ENCODE peak calls at places on chromosomes 12 and 14, in ten cellular contexts. One of them, this sample, is unnamed.

GRCh38 chr14:51460051-51460450 is 191.7 kb upstream of the FRMD6 start:
- DNase-seq in neural progenitor cell: no peak
- DNase-seq in mesenchymal stem cell: no peak
- DNase-seq in dorsolateral prefrontal cortex: no peak
- DNase-seq in psoas muscle: no peak
- DNase-seq in CD4-positive, alpha-beta T cell: no peak
- DNase-seq in A549: no peak
- DNase-seq in substantia nigra: no peak
- DNase-seq in left ventricle myocardium inferior: no peak
- DNase-seq in GM23248: no peak
- DNase-seq in this sample: no peak

GRCh38 chr14:70803321-70804110 is 5.8 kb downstream of the MAP3K9 start:
- DNase-seq in neural progenitor cell: no peak
- DNase-seq in mesenchymal stem cell: no peak
- DNase-seq in dorsolateral prefrontal cortex: no peak
- DNase-seq in psoas muscle: no peak
- DNase-seq in CD4-positive, alpha-beta T cell: no peak
- DNase-seq in A549: no peak
- DNase-seq in substantia nigra: no peak
- DNase-seq in left ventricle myocardium inferior: no peak
- DNase-seq in GM23248: no peak
- DNase-seq in this sample: no peak

GRCh38 chr14:61019537-61019936 is 38.5 kb downstream of the SLC38A6 start:
- DNase-seq in neural progenitor cell: no peak
- DNase-seq in mesenchymal stem cell: no peak
- DNase-seq in dorsolateral prefrontal cortex: no peak
- DNase-seq in psoas muscle: no peak
- DNase-seq in CD4-positive, alpha-beta T cell: no peak
- DNase-seq in A549: no peak
- DNase-seq in substantia nigra: no peak
- DNase-seq in left ventricle myocardium inferior: no peak
- DNase-seq in GM23248: no peak
- DNase-seq in this sample: no peak

GRCh38 chr12:86601550-86602308 is 345.5 kb upstream of the MGAT4C start:
- DNase-seq in neural progenitor cell: no peak
- DNase-seq in mesenchymal stem cell: no peak
- DNase-seq in dorsolateral prefrontal cortex: no peak
- DNase-seq in psoas muscle: peak; percentile 34
- DNase-seq in CD4-positive, alpha-beta T cell: no peak
- DNase-seq in A549: no peak
- DNase-seq in substantia nigra: no peak
- DNase-seq in left ventricle myocardium inferior: no peak
- DNase-seq in GM23248: no peak
- DNase-seq in this sample: no peak

GRCh38 chr12:88624911-88625310 is 44.6 kb upstream of the KITLG start:
- DNase-seq in neural progenitor cell: no peak
- DNase-seq in mesenchymal stem cell: peak; percentile 22
- DNase-seq in dorsolateral prefrontal cortex: no peak
- DNase-seq in psoas muscle: no peak
- DNase-seq in CD4-positive, alpha-beta T cell: no peak
- DNase-seq in A549: no peak
- DNase-seq in substantia nigra: no peak
- DNase-seq in left ventricle myocardium inferior: no peak
- DNase-seq in GM23248: peak; percentile 80
- DNase-seq in this sample: no peak

GRCh38 chr14:100030441-100031153 is 34.6 kb upstream of the EVL start:
- DNase-seq in neural progenitor cell: no peak
- DNase-seq in mesenchymal stem cell: peak; percentile 97
- DNase-seq in dorsolateral prefrontal cortex: no peak
- DNase-seq in psoas muscle: no peak
- DNase-seq in CD4-positive, alpha-beta T cell: no peak
- DNase-seq in A549: peak; percentile 37
- DNase-seq in substantia nigra: no peak
- DNase-seq in left ventricle myocardium inferior: no peak
- DNase-seq in GM23248: peak; percentile 95
- DNase-seq in this sample: peak; percentile 25

GRCh38 chr12:113474635-113475436 is 3.2 kb upstream of the LHX5 start:
- DNase-seq in neural progenitor cell: peak; percentile 50
- DNase-seq in mesenchymal stem cell: no peak
- DNase-seq in dorsolateral prefrontal cortex: no peak
- DNase-seq in psoas muscle: no peak
- DNase-seq in CD4-positive, alpha-beta T cell: no peak
- DNase-seq in A549: no peak
- DNase-seq in substantia nigra: no peak
- DNase-seq in left ventricle myocardium inferior: no peak
- DNase-seq in GM23248: no peak
- DNase-seq in this sample: no peak

GRCh38 chr12:92886131-92886530 is 43.0 kb downstream of the EEA1 start:
- DNase-seq in neural progenitor cell: no peak
- DNase-seq in mesenchymal stem cell: peak; percentile 28
- DNase-seq in dorsolateral prefrontal cortex: no peak
- DNase-seq in psoas muscle: no peak
- DNase-seq in CD4-positive, alpha-beta T cell: no peak
- DNase-seq in A549: no peak
- DNase-seq in substantia nigra: no peak
- DNase-seq in left ventricle myocardium inferior: no peak
- DNase-seq in GM23248: no peak
- DNase-seq in this sample: no peak

GRCh38 chr12:20097561-20097960 is 270.8 kb upstream of the PDE3A start:
- DNase-seq in neural progenitor cell: no peak
- DNase-seq in mesenchymal stem cell: peak; percentile 69
- DNase-seq in dorsolateral prefrontal cortex: no peak
- DNase-seq in psoas muscle: no peak
- DNase-seq in CD4-positive, alpha-beta T cell: no peak
- DNase-seq in A549: no peak
- DNase-seq in substantia nigra: no peak
- DNase-seq in left ventricle myocardium inferior: no peak
- DNase-seq in GM23248: peak; percentile 52
- DNase-seq in this sample: no peak

GRCh38 chr14:69002069-69002468 is 23.0 kb upstream of the ACTN1 start:
- DNase-seq in neural progenitor cell: peak; percentile 40
- DNase-seq in mesenchymal stem cell: peak; percentile 61
- DNase-seq in dorsolateral prefrontal cortex: no peak
- DNase-seq in psoas muscle: no peak
- DNase-seq in CD4-positive, alpha-beta T cell: no peak
- DNase-seq in A549: peak; percentile 75
- DNase-seq in substantia nigra: no peak
- DNase-seq in left ventricle myocardium inferior: no peak
- DNase-seq in GM23248: peak; percentile 29
- DNase-seq in this sample: no peak

GRCh38 chr12:47303207-47303606 is 223.4 kb upstream of the AMIGO2 start:
- DNase-seq in neural progenitor cell: no peak
- DNase-seq in mesenchymal stem cell: no peak
- DNase-seq in dorsolateral prefrontal cortex: no peak
- DNase-seq in psoas muscle: no peak
- DNase-seq in CD4-positive, alpha-beta T cell: no peak
- DNase-seq in A549: no peak
- DNase-seq in substantia nigra: no peak
- DNase-seq in left ventricle myocardium inferior: no peak
- DNase-seq in GM23248: no peak
- DNase-seq in this sample: no peak

GRCh38 chr12:131065279-131065678 is 111.6 kb downstream of the ADGRD1 start:
- DNase-seq in neural progenitor cell: no peak
- DNase-seq in mesenchymal stem cell: no peak
- DNase-seq in dorsolateral prefrontal cortex: no peak
- DNase-seq in psoas muscle: peak; percentile 33
- DNase-seq in CD4-positive, alpha-beta T cell: no peak
- DNase-seq in A549: no peak
- DNase-seq in substantia nigra: no peak
- DNase-seq in left ventricle myocardium inferior: no peak
- DNase-seq in GM23248: no peak
- DNase-seq in this sample: no peak

GRCh38 chr12:69497308-69498026 is 27.3 kb downstream of the FRS2 start:
- DNase-seq in neural progenitor cell: no peak
- DNase-seq in mesenchymal stem cell: peak; percentile 71
- DNase-seq in dorsolateral prefrontal cortex: no peak
- DNase-seq in psoas muscle: no peak
- DNase-seq in CD4-positive, alpha-beta T cell: no peak
- DNase-seq in A549: no peak
- DNase-seq in substantia nigra: no peak
- DNase-seq in left ventricle myocardium inferior: no peak
- DNase-seq in GM23248: peak; percentile 35
- DNase-seq in this sample: no peak

GRCh38 chr14:69815556-69815955 is 18.5 kb upstream of the SLC10A1 start:
- DNase-seq in neural progenitor cell: no peak
- DNase-seq in mesenchymal stem cell: no peak
- DNase-seq in dorsolateral prefrontal cortex: no peak
- DNase-seq in psoas muscle: no peak
- DNase-seq in CD4-positive, alpha-beta T cell: no peak
- DNase-seq in A549: no peak
- DNase-seq in substantia nigra: no peak
- DNase-seq in left ventricle myocardium inferior: no peak
- DNase-seq in GM23248: no peak
- DNase-seq in this sample: no peak

GRCh38 chr14:105945891-105946290 is 419.5 kb downstream of the TMEM121 start:
- DNase-seq in neural progenitor cell: no peak
- DNase-seq in mesenchymal stem cell: no peak
- DNase-seq in dorsolateral prefrontal cortex: no peak
- DNase-seq in psoas muscle: no peak
- DNase-seq in CD4-positive, alpha-beta T cell: no peak
- DNase-seq in A549: peak; percentile 8
- DNase-seq in substantia nigra: no peak
- DNase-seq in left ventricle myocardium inferior: no peak
- DNase-seq in GM23248: no peak
- DNase-seq in this sample: no peak

GRCh38 chr14:69152181-69152943 is 557 bp downstream of the DCAF5 start:
- DNase-seq in neural progenitor cell: peak; percentile 70
- DNase-seq in mesenchymal stem cell: peak; percentile 55
- DNase-seq in dorsolateral prefrontal cortex: no peak
- DNase-seq in psoas muscle: no peak
- DNase-seq in CD4-positive, alpha-beta T cell: peak; percentile 21
- DNase-seq in A549: peak; percentile 32
- DNase-seq in substantia nigra: no peak
- DNase-seq in left ventricle myocardium inferior: no peak
- DNase-seq in GM23248: peak; percentile 62
- DNase-seq in this sample: peak; percentile 27

GRCh38 chr14:37114559-37114958 is 57.8 kb downstream of the SLC25A21 start:
- DNase-seq in neural progenitor cell: no peak
- DNase-seq in mesenchymal stem cell: no peak
- DNase-seq in dorsolateral prefrontal cortex: no peak
- DNase-seq in psoas muscle: no peak
- DNase-seq in CD4-positive, alpha-beta T cell: no peak
- DNase-seq in A549: no peak
- DNase-seq in substantia nigra: no peak
- DNase-seq in left ventricle myocardium inferior: no peak
- DNase-seq in GM23248: no peak
- DNase-seq in this sample: no peak

GRCh38 chr14:100899841-100900771 is 3.4 kb downstream of the RTL1 start:
- DNase-seq in neural progenitor cell: peak; percentile 77
- DNase-seq in mesenchymal stem cell: peak; percentile 49
- DNase-seq in dorsolateral prefrontal cortex: no peak
- DNase-seq in psoas muscle: no peak
- DNase-seq in CD4-positive, alpha-beta T cell: no peak
- DNase-seq in A549: no peak
- DNase-seq in substantia nigra: no peak
- DNase-seq in left ventricle myocardium inferior: no peak
- DNase-seq in GM23248: peak; percentile 7
- DNase-seq in this sample: no peak

GRCh38 chr14:52267501-52268190 is at the start of gene PTGDR:
- DNase-seq in neural progenitor cell: peak; percentile 70
- DNase-seq in mesenchymal stem cell: peak; percentile 21
- DNase-seq in dorsolateral prefrontal cortex: no peak
- DNase-seq in psoas muscle: peak; percentile 61
- DNase-seq in CD4-positive, alpha-beta T cell: no peak
- DNase-seq in A549: no peak
- DNase-seq in substantia nigra: no peak
- DNase-seq in left ventricle myocardium inferior: peak; percentile 48
- DNase-seq in GM23248: peak; percentile 53
- DNase-seq in this sample: no peak

GRCh38 chr12:57754411-57755193 is at the start of gene MARCHF9:
- DNase-seq in neural progenitor cell: peak; percentile 82
- DNase-seq in mesenchymal stem cell: no peak
- DNase-seq in dorsolateral prefrontal cortex: peak; percentile 72
- DNase-seq in psoas muscle: no peak
- DNase-seq in CD4-positive, alpha-beta T cell: peak; percentile 68
- DNase-seq in A549: peak; percentile 59
- DNase-seq in substantia nigra: no peak
- DNase-seq in left ventricle myocardium inferior: peak; percentile 59
- DNase-seq in GM23248: no peak
- DNase-seq in this sample: no peak

GRCh38 chr14:90508536-90509254 is 111.9 kb downstream of the CALM1 start:
- DNase-seq in neural progenitor cell: no peak
- DNase-seq in mesenchymal stem cell: no peak
- DNase-seq in dorsolateral prefrontal cortex: no peak
- DNase-seq in psoas muscle: no peak
- DNase-seq in CD4-positive, alpha-beta T cell: no peak
- DNase-seq in A549: no peak
- DNase-seq in substantia nigra: no peak
- DNase-seq in left ventricle myocardium inferior: no peak
- DNase-seq in GM23248: no peak
- DNase-seq in this sample: no peak

GRCh38 chr12:54584128-54584527 is 4.3 kb downstream of the PPP1R1A start:
- DNase-seq in neural progenitor cell: no peak
- DNase-seq in mesenchymal stem cell: no peak
- DNase-seq in dorsolateral prefrontal cortex: no peak
- DNase-seq in psoas muscle: no peak
- DNase-seq in CD4-positive, alpha-beta T cell: no peak
- DNase-seq in A549: no peak
- DNase-seq in substantia nigra: no peak
- DNase-seq in left ventricle myocardium inferior: no peak
- DNase-seq in GM23248: no peak
- DNase-seq in this sample: no peak
- H3K27ac ChIP-seq in neural progenitor cell: no peak overlapping the region
- H3K27ac ChIP-seq in mesenchymal stem cell: no peak overlapping the region
- H3K27ac ChIP-seq in dorsolateral prefrontal cortex: peak overlapping the region; percentile 3
- H3K27ac ChIP-seq in psoas muscle: no peak overlapping the region
- H3K27ac ChIP-seq in CD4-positive, alpha-beta T cell: no peak overlapping the region
- H3K27ac ChIP-seq in A549: no peak overlapping the region
- H3K27ac ChIP-seq in substantia nigra: no peak overlapping the region
- H3K27ac ChIP-seq in left ventricle myocardium inferior: no peak overlapping the region
- H3K27ac ChIP-seq in GM23248: no peak overlapping the region
- H3K27ac ChIP-seq in this sample: no peak overlapping the region

GRCh38 chr12:95621725-95622124 is 70.4 kb upstream of the USP44 start:
- DNase-seq in neural progenitor cell: no peak
- DNase-seq in mesenchymal stem cell: no peak
- DNase-seq in dorsolateral prefrontal cortex: no peak
- DNase-seq in psoas muscle: no peak
- DNase-seq in CD4-positive, alpha-beta T cell: no peak
- DNase-seq in A549: no peak
- DNase-seq in substantia nigra: no peak
- DNase-seq in left ventricle myocardium inferior: no peak
- DNase-seq in GM23248: no peak
- DNase-seq in this sample: no peak
- H3K27ac ChIP-seq in neural progenitor cell: no peak overlapping the region
- H3K27ac ChIP-seq in mesenchymal stem cell: no peak overlapping the region
- H3K27ac ChIP-seq in dorsolateral prefrontal cortex: no peak overlapping the region
- H3K27ac ChIP-seq in psoas muscle: no peak overlapping the region
- H3K27ac ChIP-seq in CD4-positive, alpha-beta T cell: no peak overlapping the region
- H3K27ac ChIP-seq in A549: peak overlapping the region; percentile 39
- H3K27ac ChIP-seq in substantia nigra: no peak overlapping the region
- H3K27ac ChIP-seq in left ventricle myocardium inferior: no peak overlapping the region
- H3K27ac ChIP-seq in GM23248: no peak overlapping the region
- H3K27ac ChIP-seq in this sample: no peak overlapping the region

GRCh38 chr12:121121805-121122204 is 10.9 kb upstream of the P2RX7 start:
- DNase-seq in neural progenitor cell: no peak
- DNase-seq in mesenchymal stem cell: no peak
- DNase-seq in dorsolateral prefrontal cortex: no peak
- DNase-seq in psoas muscle: no peak
- DNase-seq in CD4-positive, alpha-beta T cell: no peak
- DNase-seq in A549: no peak
- DNase-seq in substantia nigra: no peak
- DNase-seq in left ventricle myocardium inferior: no peak
- DNase-seq in GM23248: no peak
- DNase-seq in this sample: no peak
- H3K27ac ChIP-seq in neural progenitor cell: no peak overlapping the region
- H3K27ac ChIP-seq in mesenchymal stem cell: no peak overlapping the region
- H3K27ac ChIP-seq in dorsolateral prefrontal cortex: no peak overlapping the region
- H3K27ac ChIP-seq in psoas muscle: no peak overlapping the region
- H3K27ac ChIP-seq in CD4-positive, alpha-beta T cell: no peak overlapping the region
- H3K27ac ChIP-seq in A549: no peak overlapping the region
- H3K27ac ChIP-seq in substantia nigra: no peak overlapping the region
- H3K27ac ChIP-seq in left ventricle myocardium inferior: no peak overlapping the region
- H3K27ac ChIP-seq in GM23248: no peak overlapping the region
- H3K27ac ChIP-seq in this sample: no peak overlapping the region

GRCh38 chr12:95258146-95258545 is 40.5 kb downstream of the VEZT start:
- DNase-seq in neural progenitor cell: no peak
- DNase-seq in mesenchymal stem cell: peak; percentile 18
- DNase-seq in dorsolateral prefrontal cortex: no peak
- DNase-seq in psoas muscle: no peak
- DNase-seq in CD4-positive, alpha-beta T cell: no peak
- DNase-seq in A549: no peak
- DNase-seq in substantia nigra: no peak
- DNase-seq in left ventricle myocardium inferior: no peak
- DNase-seq in GM23248: peak; percentile 24
- DNase-seq in this sample: no peak
- H3K27ac ChIP-seq in neural progenitor cell: no peak overlapping the region
- H3K27ac ChIP-seq in mesenchymal stem cell: no peak overlapping the region
- H3K27ac ChIP-seq in dorsolateral prefrontal cortex: no peak overlapping the region
- H3K27ac ChIP-seq in psoas muscle: no peak overlapping the region
- H3K27ac ChIP-seq in CD4-positive, alpha-beta T cell: no peak overlapping the region
- H3K27ac ChIP-seq in A549: no peak overlapping the region
- H3K27ac ChIP-seq in substantia nigra: no peak overlapping the region
- H3K27ac ChIP-seq in left ventricle myocardium inferior: no peak overlapping the region
- H3K27ac ChIP-seq in GM23248: no peak overlapping the region
- H3K27ac ChIP-seq in this sample: no peak overlapping the region

This sample was measured in uterus.